ENCODE peak calls at places on chromosome 5, in ten cellular contexts. One of them, this sample, is unnamed.

GRCh38 chr5:13745508-13745907 is 199.0 kb downstream of the DNAH5 start:
- DNase-seq in NCI-H1694 treated with DMSO at 0.1 percent for 48 hours: no peak
- DNase-seq in progenitor cell of endocrine pancreas: no peak
- DNase-seq in NCI-H1436: no peak
- DNase-seq in GM23248: peak; percentile 69
- DNase-seq in H7: no peak
- DNase-seq in kidney tubule cell: peak; percentile 82
- DNase-seq in iris pigment epithelial cell: peak; percentile 38
- DNase-seq in stimulated activated CD4-positive, alpha-beta T cell treated with anti-CD3 and anti-CD28 coated beads, TNF-alpha, amount 100 ng/mL, for 48 hours: no peak
- DNase-seq in HT1080: peak; percentile 93
- DNase-seq in this sample: no peak

GRCh38 chr5:133758641-133759040 is 146.3 kb upstream of the FSTL4 start:
- DNase-seq in NCI-H1436: no peak
- DNase-seq in NCI-H1694 treated with DMSO at 0.1 percent for 48 hours: no peak
- DNase-seq in iris pigment epithelial cell: peak; percentile 3
- DNase-seq in H7: no peak
- DNase-seq in HT1080: no peak
- DNase-seq in progenitor cell of endocrine pancreas: no peak
- DNase-seq in GM23248: peak; percentile 18
- DNase-seq in kidney tubule cell: no peak
- DNase-seq in stimulated activated CD4-positive, alpha-beta T cell treated with anti-CD3 and anti-CD28 coated beads, TNF-alpha, amount 100 ng/mL, for 48 hours: no peak
- DNase-seq in this sample: no peak

GRCh38 chr5:179191506-179192184 is 131.5 kb downstream of the ZNF354C start:
- DNase-seq in NCI-H1436: no peak
- DNase-seq in GM23248: no peak
- DNase-seq in HT1080: no peak
- DNase-seq in iris pigment epithelial cell: no peak
- DNase-seq in H7: peak; percentile 68
- DNase-seq in NCI-H1694 treated with DMSO at 0.1 percent for 48 hours: no peak
- DNase-seq in progenitor cell of endocrine pancreas: no peak
- DNase-seq in stimulated activated CD4-positive, alpha-beta T cell treated with anti-CD3 and anti-CD28 coated beads, TNF-alpha, amount 100 ng/mL, for 48 hours: no peak
- DNase-seq in kidney tubule cell: no peak
- DNase-seq in this sample: no peak

GRCh38 chr5:191036-191948 is at the start of gene LRRC14B:
- DNase-seq in H7: peak; percentile 69
- DNase-seq in stimulated activated CD4-positive, alpha-beta T cell treated with anti-CD3 and anti-CD28 coated beads, TNF-alpha, amount 100 ng/mL, for 48 hours: no peak
- DNase-seq in iris pigment epithelial cell: no peak
- DNase-seq in HT1080: no peak
- DNase-seq in NCI-H1436: peak; percentile 11
- DNase-seq in GM23248: no peak
- DNase-seq in NCI-H1694 treated with DMSO at 0.1 percent for 48 hours: peak; percentile 24
- DNase-seq in kidney tubule cell: peak; percentile 17
- DNase-seq in progenitor cell of endocrine pancreas: no peak
- DNase-seq in this sample: no peak

GRCh38 chr5:84430863-84431663 is 46.4 kb upstream of the EDIL3 start:
- DNase-seq in HT1080: no peak
- DNase-seq in NCI-H1694 treated with DMSO at 0.1 percent for 48 hours: peak; percentile 3
- DNase-seq in GM23248: no peak
- DNase-seq in kidney tubule cell: no peak
- DNase-seq in iris pigment epithelial cell: no peak
- DNase-seq in NCI-H1436: peak; percentile 35
- DNase-seq in progenitor cell of endocrine pancreas: no peak
- DNase-seq in H7: no peak
- DNase-seq in stimulated activated CD4-positive, alpha-beta T cell treated with anti-CD3 and anti-CD28 coated beads, TNF-alpha, amount 100 ng/mL, for 48 hours: no peak
- DNase-seq in this sample: no peak

GRCh38 chr5:132090107-132090506 is 16.5 kb downstream of the CSF2 start:
- DNase-seq in kidney tubule cell: peak; percentile 96
- DNase-seq in progenitor cell of endocrine pancreas: no peak
- DNase-seq in HT1080: peak; percentile 96
- DNase-seq in stimulated activated CD4-positive, alpha-beta T cell treated with anti-CD3 and anti-CD28 coated beads, TNF-alpha, amount 100 ng/mL, for 48 hours: no peak
- DNase-seq in H7: no peak
- DNase-seq in GM23248: peak; percentile 83
- DNase-seq in iris pigment epithelial cell: peak; percentile 80
- DNase-seq in NCI-H1694 treated with DMSO at 0.1 percent for 48 hours: peak; percentile 72
- DNase-seq in NCI-H1436: no peak
- DNase-seq in this sample: no peak

GRCh38 chr5:154466147-154466546 is 11.9 kb downstream of the HAND1 start:
- DNase-seq in iris pigment epithelial cell: no peak
- DNase-seq in HT1080: no peak
- DNase-seq in stimulated activated CD4-positive, alpha-beta T cell treated with anti-CD3 and anti-CD28 coated beads, TNF-alpha, amount 100 ng/mL, for 48 hours: no peak
- DNase-seq in kidney tubule cell: no peak
- DNase-seq in progenitor cell of endocrine pancreas: no peak
- DNase-seq in NCI-H1694 treated with DMSO at 0.1 percent for 48 hours: no peak
- DNase-seq in GM23248: no peak
- DNase-seq in NCI-H1436: no peak
- DNase-seq in H7: no peak
- DNase-seq in this sample: no peak

GRCh38 chr5:80554646-80555045 is 15.4 kb downstream of the ANKRD34B start:
- DNase-seq in GM23248: no peak
- DNase-seq in stimulated activated CD4-positive, alpha-beta T cell treated with anti-CD3 and anti-CD28 coated beads, TNF-alpha, amount 100 ng/mL, for 48 hours: no peak
- DNase-seq in NCI-H1694 treated with DMSO at 0.1 percent for 48 hours: no peak
- DNase-seq in NCI-H1436: no peak
- DNase-seq in kidney tubule cell: no peak
- DNase-seq in progenitor cell of endocrine pancreas: no peak
- DNase-seq in HT1080: no peak
- DNase-seq in H7: peak; percentile 61
- DNase-seq in iris pigment epithelial cell: no peak
- DNase-seq in this sample: no peak

GRCh38 chr5:42591026-42591425 is 165.6 kb upstream of the CCDC152 start:
- DNase-seq in kidney tubule cell: no peak
- DNase-seq in H7: no peak
- DNase-seq in iris pigment epithelial cell: no peak
- DNase-seq in NCI-H1436: no peak
- DNase-seq in progenitor cell of endocrine pancreas: no peak
- DNase-seq in NCI-H1694 treated with DMSO at 0.1 percent for 48 hours: no peak
- DNase-seq in GM23248: no peak
- DNase-seq in stimulated activated CD4-positive, alpha-beta T cell treated with anti-CD3 and anti-CD28 coated beads, TNF-alpha, amount 100 ng/mL, for 48 hours: no peak
- DNase-seq in HT1080: no peak
- DNase-seq in this sample: no peak

GRCh38 chr5:173829826-173830225 is 58.3 kb upstream of the CPEB4 start:
- DNase-seq in NCI-H1694 treated with DMSO at 0.1 percent for 48 hours: peak; percentile 68
- DNase-seq in GM23248: peak; percentile 76
- DNase-seq in progenitor cell of endocrine pancreas: no peak
- DNase-seq in HT1080: peak; percentile 38
- DNase-seq in H7: no peak
- DNase-seq in kidney tubule cell: peak; percentile 93
- DNase-seq in stimulated activated CD4-positive, alpha-beta T cell treated with anti-CD3 and anti-CD28 coated beads, TNF-alpha, amount 100 ng/mL, for 48 hours: no peak
- DNase-seq in iris pigment epithelial cell: peak; percentile 54
- DNase-seq in NCI-H1436: no peak
- DNase-seq in this sample: no peak

GRCh38 chr5:35876922-35877321 is 20.2 kb downstream of the IL7R start:
- DNase-seq in stimulated activated CD4-positive, alpha-beta T cell treated with anti-CD3 and anti-CD28 coated beads, TNF-alpha, amount 100 ng/mL, for 48 hours: no peak
- DNase-seq in GM23248: peak; percentile 69
- DNase-seq in H7: no peak
- DNase-seq in NCI-H1694 treated with DMSO at 0.1 percent for 48 hours: no peak
- DNase-seq in NCI-H1436: no peak
- DNase-seq in iris pigment epithelial cell: peak; percentile 25
- DNase-seq in kidney tubule cell: peak; percentile 80
- DNase-seq in progenitor cell of endocrine pancreas: no peak
- DNase-seq in HT1080: peak; percentile 28
- DNase-seq in this sample: no peak

GRCh38 chr5:62315376-62316049 is 9.5 kb downstream of the KIF2A start:
- DNase-seq in NCI-H1436: no peak
- DNase-seq in kidney tubule cell: no peak
- DNase-seq in GM23248: peak; percentile 40
- DNase-seq in progenitor cell of endocrine pancreas: no peak
- DNase-seq in H7: no peak
- DNase-seq in HT1080: no peak
- DNase-seq in NCI-H1694 treated with DMSO at 0.1 percent for 48 hours: no peak
- DNase-seq in iris pigment epithelial cell: peak; percentile 40
- DNase-seq in stimulated activated CD4-positive, alpha-beta T cell treated with anti-CD3 and anti-CD28 coated beads, TNF-alpha, amount 100 ng/mL, for 48 hours: no peak
- DNase-seq in this sample: no peak

GRCh38 chr5:176892663-176893062 is 6.5 kb downstream of the HK3 start:
- DNase-seq in NCI-H1694 treated with DMSO at 0.1 percent for 48 hours: no peak
- DNase-seq in HT1080: no peak
- DNase-seq in stimulated activated CD4-positive, alpha-beta T cell treated with anti-CD3 and anti-CD28 coated beads, TNF-alpha, amount 100 ng/mL, for 48 hours: no peak
- DNase-seq in GM23248: no peak
- DNase-seq in NCI-H1436: no peak
- DNase-seq in kidney tubule cell: no peak
- DNase-seq in iris pigment epithelial cell: no peak
- DNase-seq in progenitor cell of endocrine pancreas: peak; percentile 3
- DNase-seq in H7: peak; percentile 7
- DNase-seq in this sample: no peak

GRCh38 chr5:148887123-148887881 is 60.9 kb downstream of the ADRB2 start:
- DNase-seq in progenitor cell of endocrine pancreas: no peak
- DNase-seq in HT1080: no peak
- DNase-seq in H7: no peak
- DNase-seq in GM23248: no peak
- DNase-seq in NCI-H1436: no peak
- DNase-seq in iris pigment epithelial cell: no peak
- DNase-seq in kidney tubule cell: no peak
- DNase-seq in NCI-H1694 treated with DMSO at 0.1 percent for 48 hours: no peak
- DNase-seq in stimulated activated CD4-positive, alpha-beta T cell treated with anti-CD3 and anti-CD28 coated beads, TNF-alpha, amount 100 ng/mL, for 48 hours: no peak
- DNase-seq in this sample: no peak

GRCh38 chr5:81838307-81838906 is 87.5 kb upstream of the SSBP2 start:
- DNase-seq in progenitor cell of endocrine pancreas: no peak
- DNase-seq in GM23248: peak; percentile 64
- DNase-seq in HT1080: peak; percentile 21
- DNase-seq in stimulated activated CD4-positive, alpha-beta T cell treated with anti-CD3 and anti-CD28 coated beads, TNF-alpha, amount 100 ng/mL, for 48 hours: no peak
- DNase-seq in NCI-H1694 treated with DMSO at 0.1 percent for 48 hours: no peak
- DNase-seq in H7: no peak
- DNase-seq in iris pigment epithelial cell: peak; percentile 65
- DNase-seq in kidney tubule cell: peak; percentile 36
- DNase-seq in NCI-H1436: no peak
- DNase-seq in this sample: no peak

GRCh38 chr5:32450952-32451351 is 6.4 kb upstream of the ZFR start:
- DNase-seq in kidney tubule cell: no peak
- DNase-seq in GM23248: no peak
- DNase-seq in stimulated activated CD4-positive, alpha-beta T cell treated with anti-CD3 and anti-CD28 coated beads, TNF-alpha, amount 100 ng/mL, for 48 hours: no peak
- DNase-seq in HT1080: no peak
- DNase-seq in progenitor cell of endocrine pancreas: no peak
- DNase-seq in NCI-H1694 treated with DMSO at 0.1 percent for 48 hours: no peak
- DNase-seq in H7: peak; percentile 51
- DNase-seq in NCI-H1436: no peak
- DNase-seq in iris pigment epithelial cell: no peak
- DNase-seq in this sample: no peak

GRCh38 chr5:40354171-40354570 is 325.5 kb upstream of the PTGER4 start:
- DNase-seq in kidney tubule cell: no peak
- DNase-seq in HT1080: no peak
- DNase-seq in stimulated activated CD4-positive, alpha-beta T cell treated with anti-CD3 and anti-CD28 coated beads, TNF-alpha, amount 100 ng/mL, for 48 hours: no peak
- DNase-seq in NCI-H1694 treated with DMSO at 0.1 percent for 48 hours: no peak
- DNase-seq in GM23248: no peak
- DNase-seq in NCI-H1436: no peak
- DNase-seq in iris pigment epithelial cell: no peak
- DNase-seq in progenitor cell of endocrine pancreas: no peak
- DNase-seq in H7: no peak
- DNase-seq in this sample: no peak

GRCh38 chr5:50440651-50441478 is at the start of gene EMB:
- DNase-seq in GM23248: peak; percentile 2
- DNase-seq in NCI-H1436: no peak
- DNase-seq in stimulated activated CD4-positive, alpha-beta T cell treated with anti-CD3 and anti-CD28 coated beads, TNF-alpha, amount 100 ng/mL, for 48 hours: peak; percentile 75
- DNase-seq in NCI-H1694 treated with DMSO at 0.1 percent for 48 hours: no peak
- DNase-seq in progenitor cell of endocrine pancreas: peak; percentile 63
- DNase-seq in HT1080: peak; percentile 52
- DNase-seq in H7: peak; percentile 75
- DNase-seq in kidney tubule cell: peak; percentile 51
- DNase-seq in iris pigment epithelial cell: peak; percentile 1
- DNase-seq in this sample: peak; percentile 44

GRCh38 chr5:177295929-177296328 is 7.6 kb downstream of the RAB24 start:
- DNase-seq in stimulated activated CD4-positive, alpha-beta T cell treated with anti-CD3 and anti-CD28 coated beads, TNF-alpha, amount 100 ng/mL, for 48 hours: no peak
- DNase-seq in NCI-H1436: no peak
- DNase-seq in kidney tubule cell: no peak
- DNase-seq in HT1080: no peak
- DNase-seq in NCI-H1694 treated with DMSO at 0.1 percent for 48 hours: no peak
- DNase-seq in H7: no peak
- DNase-seq in progenitor cell of endocrine pancreas: no peak
- DNase-seq in iris pigment epithelial cell: no peak
- DNase-seq in GM23248: no peak
- DNase-seq in this sample: no peak

GRCh38 chr5:72783354-72783753 is 33.1 kb upstream of the TNPO1 start:
- DNase-seq in H7: no peak
- DNase-seq in GM23248: no peak
- DNase-seq in kidney tubule cell: no peak
- DNase-seq in NCI-H1694 treated with DMSO at 0.1 percent for 48 hours: no peak
- DNase-seq in HT1080: no peak
- DNase-seq in iris pigment epithelial cell: no peak
- DNase-seq in stimulated activated CD4-positive, alpha-beta T cell treated with anti-CD3 and anti-CD28 coated beads, TNF-alpha, amount 100 ng/mL, for 48 hours: no peak
- DNase-seq in NCI-H1436: no peak
- DNase-seq in progenitor cell of endocrine pancreas: no peak
- DNase-seq in this sample: no peak

GRCh38 chr5:129400395-129400983 is 59.6 kb upstream of the ADAMTS19 start:
- DNase-seq in GM23248: peak; percentile 6
- DNase-seq in NCI-H1436: no peak
- DNase-seq in NCI-H1694 treated with DMSO at 0.1 percent for 48 hours: no peak
- DNase-seq in kidney tubule cell: peak; percentile 11
- DNase-seq in progenitor cell of endocrine pancreas: no peak
- DNase-seq in iris pigment epithelial cell: peak; percentile 4
- DNase-seq in stimulated activated CD4-positive, alpha-beta T cell treated with anti-CD3 and anti-CD28 coated beads, TNF-alpha, amount 100 ng/mL, for 48 hours: no peak
- DNase-seq in H7: no peak
- DNase-seq in HT1080: no peak
- DNase-seq in this sample: no peak

GRCh38 chr5:88681402-88681801 is 201.6 kb downstream of the MEF2C start:
- DNase-seq in H7: no peak
- DNase-seq in GM23248: no peak
- DNase-seq in stimulated activated CD4-positive, alpha-beta T cell treated with anti-CD3 and anti-CD28 coated beads, TNF-alpha, amount 100 ng/mL, for 48 hours: no peak
- DNase-seq in iris pigment epithelial cell: no peak
- DNase-seq in NCI-H1436: no peak
- DNase-seq in progenitor cell of endocrine pancreas: no peak
- DNase-seq in NCI-H1694 treated with DMSO at 0.1 percent for 48 hours: no peak
- DNase-seq in HT1080: no peak
- DNase-seq in kidney tubule cell: no peak
- DNase-seq in this sample: no peak

GRCh38 chr5:56211298-56211865 is 21.7 kb downstream of the ANKRD55 start:
- DNase-seq in stimulated activated CD4-positive, alpha-beta T cell treated with anti-CD3 and anti-CD28 coated beads, TNF-alpha, amount 100 ng/mL, for 48 hours: no peak
- DNase-seq in progenitor cell of endocrine pancreas: no peak
- DNase-seq in iris pigment epithelial cell: peak; percentile 95
- DNase-seq in HT1080: peak; percentile 84
- DNase-seq in kidney tubule cell: peak; percentile 98
- DNase-seq in GM23248: peak; percentile 87
- DNase-seq in NCI-H1436: no peak
- DNase-seq in NCI-H1694 treated with DMSO at 0.1 percent for 48 hours: no peak
- DNase-seq in H7: no peak
- DNase-seq in this sample: no peak

GRCh38 chr5:43642428-43642827 is 39.4 kb downstream of the NNT start:
- DNase-seq in iris pigment epithelial cell: no peak
- DNase-seq in progenitor cell of endocrine pancreas: no peak
- DNase-seq in kidney tubule cell: no peak
- DNase-seq in HT1080: no peak
- DNase-seq in H7: no peak
- DNase-seq in NCI-H1694 treated with DMSO at 0.1 percent for 48 hours: no peak
- DNase-seq in stimulated activated CD4-positive, alpha-beta T cell treated with anti-CD3 and anti-CD28 coated beads, TNF-alpha, amount 100 ng/mL, for 48 hours: no peak
- DNase-seq in NCI-H1436: no peak
- DNase-seq in GM23248: no peak
- DNase-seq in this sample: no peak

GRCh38 chr5:81070561-81070960 is 110.4 kb downstream of the RASGRF2 start:
- DNase-seq in NCI-H1694 treated with DMSO at 0.1 percent for 48 hours: no peak
- DNase-seq in stimulated activated CD4-positive, alpha-beta T cell treated with anti-CD3 and anti-CD28 coated beads, TNF-alpha, amount 100 ng/mL, for 48 hours: no peak
- DNase-seq in HT1080: no peak
- DNase-seq in H7: no peak
- DNase-seq in progenitor cell of endocrine pancreas: no peak
- DNase-seq in iris pigment epithelial cell: no peak
- DNase-seq in GM23248: no peak
- DNase-seq in NCI-H1436: no peak
- DNase-seq in kidney tubule cell: no peak
- DNase-seq in this sample: no peak

GRCh38 chr5:135596788-135597187 is 18.0 kb upstream of the CXCL14 start:
- DNase-seq in GM23248: no peak
- DNase-seq in NCI-H1436: no peak
- DNase-seq in iris pigment epithelial cell: no peak
- DNase-seq in HT1080: no peak
- DNase-seq in progenitor cell of endocrine pancreas: no peak
- DNase-seq in H7: no peak
- DNase-seq in kidney tubule cell: no peak
- DNase-seq in stimulated activated CD4-positive, alpha-beta T cell treated with anti-CD3 and anti-CD28 coated beads, TNF-alpha, amount 100 ng/mL, for 48 hours: no peak
- DNase-seq in NCI-H1694 treated with DMSO at 0.1 percent for 48 hours: no peak
- DNase-seq in this sample: no peak

This sample was measured in GM18507.